ENCODE peak calls at places on chromosomes 13 and 19, in four cellular contexts. B is T-helper 1 cell, Y is omental fat pad, D is BE2C. E is an unnamed sample.

GRCh38 chr13:32165791-32166190 is 134.2 kb downstream of the FRY start:
- DNase-seq in Y (no peak), B (no peak), D (no peak), E (no peak)

GRCh38 chr19:11652056-11652455 is 54.8 kb downstream of the ZNF627 start:
- DNase-seq in Y (no peak), D (no peak), B (no peak), E (no peak)

GRCh38 chr13:102687520-102687919 is 7.3 kb downstream of the METTL21C start:
- DNase-seq in B (no peak), Y (no peak), D (no peak), E (no peak)

GRCh38 chr13:114310961-114311360 is 3.3 kb upstream of the CHAMP1 start:
- DNase-seq in B (no peak), Y (no peak), D (no peak), E (no peak)

GRCh38 chr19:35013820-35014754 is 14.0 kb downstream of the GRAMD1A start:
- DNase-seq in B (peak), Y (no peak), D (no peak), E (peak)

GRCh38 chr13:20239748-20240147 is 7.6 kb upstream of the GJB6 start:
- DNase-seq in B (no peak), Y (no peak), D (no peak), E (no peak)

GRCh38 chr13:109139346-109139745 is 509.9 kb downstream of the MYO16 start:
- DNase-seq in B (no peak), D (no peak), Y (no peak), E (no peak)

GRCh38 chr13:79767126-79767525 is 286.2 kb downstream of the NDFIP2 start:
- DNase-seq in B (no peak), D (no peak), Y (no peak), E (no peak)

GRCh38 chr13:97856001-97856675 is 97.3 kb upstream of the IPO5 start:
- DNase-seq in D (peak), Y (no peak), B (no peak), E (no peak)

GRCh38 chr13:73945371-73945770 is 188.8 kb downstream of the KLF12 start:
- DNase-seq in Y (no peak), B (no peak), D (no peak), E (no peak)

GRCh38 chr13:22210134-22210930 is 539.5 kb downstream of the FGF9 start:
- DNase-seq in B (no peak), D (no peak), Y (no peak), E (no peak)

GRCh38 chr13:99908129-99908805 is 63.3 kb downstream of the ZIC5 start:
- DNase-seq in Y (no peak), B (no peak), D (no peak), E (no peak)

GRCh38 chr13:46665630-46666482 is 112.9 kb downstream of the LRCH1 start:
- DNase-seq in Y (no peak), D (no peak), B (no peak), E (no peak)

GRCh38 chr19:19820774-19821315 is 705 bp downstream of the ZNF506 start:
- DNase-seq in D (no peak), B (peak), Y (no peak), E (no peak)

GRCh38 chr19:37594982-37595382 is 306 bp downstream of the ZNF540 start:
- DNase-seq in Y (peak), D (no peak), B (peak), E (peak)

GRCh38 chr19:17075860-17076538 is 422 bp downstream of the MYO9B start:
- DNase-seq in Y (no peak), D (peak), B (peak), E (peak)

GRCh38 chr13:95552539-95553270 is at the start of gene CLDN10:
- DNase-seq in Y (no peak), B (no peak), D (no peak), E (no peak)

GRCh38 chr13:53822136-53822535 is 793.5 kb downstream of the OLFM4 start:
- DNase-seq in D (no peak), B (no peak), Y (no peak), E (no peak)

GRCh38 chr13:94595006-94595942 is 678 bp downstream of the TGDS start:
- DNase-seq in D (peak), Y (no peak), B (peak), E (peak)

GRCh38 chr13:24280722-24281121 is 28.7 kb upstream of the C1QTNF9 start:
- DNase-seq in B (no peak), Y (no peak), D (no peak), E (no peak)

GRCh38 chr19:38304866-38305429 is 897 bp downstream of the C19orf33 start:
- DNase-seq in D (peak), B (no peak), Y (no peak), E (no peak)

GRCh38 chr19:49847731-49848696 is 2.9 kb upstream of the PTOV1 start:
- DNase-seq in B (no peak), D (no peak), Y (no peak), E (no peak)

GRCh38 chr13:42847891-42848663 is 66.7 kb downstream of the FAM216B start:
- DNase-seq in Y (no peak), D (no peak), B (no peak), E (no peak)

GRCh38 chr13:67841071-67841470 is 610.9 kb upstream of the PCDH9 start:
- DNase-seq in B (no peak), D (peak), Y (no peak), E (no peak)

GRCh38 chr19:12346896-12347295 is 13.5 kb upstream of the ZNF563 start:
- DNase-seq in B (no peak), D (no peak), Y (no peak), E (no peak)

GRCh38 chr13:45769072-45769471 is 67.0 kb downstream of the CBY2 start:
- DNase-seq in D (no peak), Y (no peak), B (no peak), E (no peak)

GRCh38 chr13:113585828-113586355 is 1.3 kb downstream of the TFDP1 start:
- DNase-seq in Y (no peak), B (no peak), D (no peak), E (no peak)

GRCh38 chr13:112976526-112976925 is 7.5 kb downstream of the MCF2L start:
- DNase-seq in B (no peak), Y (no peak), D (no peak), E (no peak)

GRCh38 chr13:49400755-49401659 is 42.9 kb downstream of the CAB39L start:
- DNase-seq in B (no peak), D (no peak), Y (no peak), E (no peak)

E was measured in activated gamma-delta T cell treated with anti-CD3 and anti-CD28 coated beads, Interleukin-2, amount 50 U/mL, for 16 hours.